ENCODE peak calls at places on chromosome 3, in nine cellular contexts. W is GM06990, S is adrenal gland, Y is Panc1, F is NB4, D is fibroblast of lung, P is IMR-90, R is neural progenitor cell, N is cardiac muscle cell. T is an unnamed sample.

GRCh38 chr3:129560931-129561594 is 18.1 kb downstream of the H1-8 start:
- DNase-seq in S (peak; percentile 83), W (no peak), R (no peak), D (peak; percentile 93), P (peak; percentile 76), F (peak; percentile 41), N (peak; percentile 93), Y (no peak), T (peak; percentile 79)

GRCh38 chr3:185270262-185270955 is 16.6 kb upstream of the EHHADH start:
- DNase-seq in N (peak; percentile 45), D (peak; percentile 10), W (no peak), Y (no peak), P (peak; percentile 31), R (peak; percentile 64), F (peak; percentile 65), S (no peak), T (peak; percentile 24)

GRCh38 chr3:119582178-119582577 is 2.9 kb downstream of the ADPRH start:
- DNase-seq in N (no peak), F (no peak), S (no peak), Y (no peak), D (no peak), W (no peak), R (no peak), P (peak; percentile 43), T (peak; percentile 21)

GRCh38 chr3:188664795-188665194 is 507.0 kb upstream of the TPRG1 start:
- DNase-seq in W (no peak), F (peak; percentile 38), D (peak; percentile 19), P (no peak), S (no peak), R (peak; percentile 47), N (peak; percentile 32), Y (peak; percentile 13), T (peak; percentile 45)

GRCh38 chr3:15171096-15171495 is 35.0 kb upstream of the CAPN7 start:
- DNase-seq in R (no peak), N (peak; percentile 37), S (no peak), W (no peak), P (no peak), F (no peak), D (no peak), Y (no peak), T (no peak)

GRCh38 chr3:26623409-26624208 is 1.0 kb downstream of the LRRC3B start:
- DNase-seq in D (no peak), W (no peak), R (peak; percentile 65), S (no peak), N (no peak), Y (no peak), F (no peak), P (no peak), T (no peak)

GRCh38 chr3:125634346-125634964 is 39.2 kb upstream of the OSBPL11 start:
- DNase-seq in R (no peak), S (no peak), W (no peak), N (no peak), Y (no peak), P (no peak), D (no peak), F (peak; percentile 82), T (no peak)

GRCh38 chr3:37729119-37729518 is 132.6 kb upstream of the CTDSPL start:
- DNase-seq in F (no peak), R (no peak), D (peak; percentile 37), P (peak; percentile 18), Y (no peak), S (no peak), W (no peak), N (peak; percentile 20), T (peak; percentile 87)

GRCh38 chr3:149765762-149766334 is 13.6 kb upstream of the COMMD2 start:
- DNase-seq in P (peak; percentile 67), R (peak; percentile 27), N (peak; percentile 61), D (peak; percentile 67), W (no peak), S (no peak), F (peak; percentile 39), Y (no peak), T (peak; percentile 47)

GRCh38 chr3:194908972-194909371 is 223.3 kb downstream of the FAM43A start:
- DNase-seq in S (no peak), P (no peak), Y (no peak), R (no peak), F (no peak), N (peak; percentile 18), D (no peak), W (no peak), T (no peak)

GRCh38 chr3:96796101-96796500 is 18.3 kb upstream of the EPHA6 start:
- DNase-seq in N (no peak), W (no peak), F (no peak), D (no peak), Y (no peak), R (no peak), P (no peak), S (no peak), T (no peak)

GRCh38 chr3:64763980-64764379 is 76.2 kb upstream of the ADAMTS9 start:
- DNase-seq in N (no peak), Y (no peak), D (no peak), R (no peak), P (no peak), W (no peak), F (no peak), S (no peak), T (no peak)

GRCh38 chr3:113273011-113273410 is 61.7 kb downstream of the BOC start:
- DNase-seq in F (no peak), Y (no peak), P (no peak), N (no peak), S (no peak), D (no peak), R (no peak), W (no peak), T (no peak)

GRCh38 chr3:111311126-111311525 is 230.9 kb upstream of the CD96 start:
- DNase-seq in Y (no peak), W (no peak), P (no peak), N (no peak), F (no peak), D (no peak), R (no peak), S (no peak), T (no peak)

GRCh38 chr3:30649572-30650310 is 43.3 kb downstream of the TGFBR2 start:
- DNase-seq in P (peak; percentile 88), W (no peak), R (no peak), Y (no peak), N (peak; percentile 65), D (peak; percentile 78), S (peak; percentile 37), F (peak; percentile 90), T (no peak)

GRCh38 chr3:63597019-63597418 is 55.5 kb upstream of the SNTN start:
- DNase-seq in F (no peak), W (no peak), S (no peak), R (no peak), P (no peak), N (no peak), Y (no peak), D (no peak), T (no peak)
- TF ChIP-seq CTCF in F (no peak), W (no peak), S (no peak), R (no peak), P (no peak), N (no peak), Y (no peak), D (no peak), T (no peak)

GRCh38 chr3:148150141-148150540 is 547.6 kb upstream of the AGTR1 start:
- DNase-seq in W (no peak), N (no peak), Y (no peak), S (no peak), P (no peak), F (no peak), R (no peak), D (no peak), T (no peak)
- H3K4me3 ChIP-seq in W (no peak overlapping the region), N (no peak overlapping the region), Y (no peak overlapping the region), S (no peak overlapping the region), P (no peak overlapping the region), F (no peak overlapping the region), R (no peak overlapping the region), D (no peak overlapping the region), T (no peak overlapping the region)

GRCh38 chr3:27728195-27729087 is 6.3 kb upstream of the EOMES start:
- DNase-seq in D (no peak), Y (no peak), N (no peak), W (no peak), P (no peak), S (no peak), F (peak; percentile 14), R (peak; percentile 91), T (no peak)
- TF ChIP-seq CTCF in D (no peak), Y (no peak), N (no peak), W (peak; percentile 25), P (peak; percentile 2), S (no peak), F (no peak), R (peak; percentile 52), T (peak; percentile 13)

GRCh38 chr3:69607466-69608035 is 131.7 kb upstream of the MITF start:
- DNase-seq in R (no peak), N (no peak), F (no peak), P (no peak), W (no peak), Y (no peak), D (no peak), S (no peak), T (no peak)
- H3K4me3 ChIP-seq in R (no peak overlapping the region), N (no peak overlapping the region), F (no peak overlapping the region), P (no peak overlapping the region), W (no peak overlapping the region), Y (no peak overlapping the region), D (no peak overlapping the region), S (no peak overlapping the region), T (no peak overlapping the region)

GRCh38 chr3:59313365-59313764 is 263.5 kb upstream of the CFAP20DC start:
- DNase-seq in R (peak; percentile 68), F (peak; percentile 14), D (peak; percentile 40), S (peak; percentile 63), Y (peak; percentile 2), N (peak; percentile 63), P (peak; percentile 13), W (peak; percentile 52), T (peak; percentile 62)

GRCh38 chr3:59308001-59308400 is 258.2 kb upstream of the CFAP20DC start:
- DNase-seq in S (no peak), D (no peak), W (no peak), P (no peak), R (no peak), F (no peak), Y (no peak), N (no peak), T (no peak)

GRCh38 chr3:59306436-59306835 is 256.6 kb upstream of the CFAP20DC start:
- DNase-seq in Y (no peak), F (no peak), D (no peak), P (no peak), R (no peak), W (no peak), S (no peak), N (no peak), T (no peak)

GRCh38 chr3:59310736-59311135 is 260.9 kb upstream of the CFAP20DC start:
- DNase-seq in F (no peak), R (no peak), S (no peak), N (no peak), D (no peak), Y (no peak), P (no peak), W (no peak), T (no peak)

DNA sequence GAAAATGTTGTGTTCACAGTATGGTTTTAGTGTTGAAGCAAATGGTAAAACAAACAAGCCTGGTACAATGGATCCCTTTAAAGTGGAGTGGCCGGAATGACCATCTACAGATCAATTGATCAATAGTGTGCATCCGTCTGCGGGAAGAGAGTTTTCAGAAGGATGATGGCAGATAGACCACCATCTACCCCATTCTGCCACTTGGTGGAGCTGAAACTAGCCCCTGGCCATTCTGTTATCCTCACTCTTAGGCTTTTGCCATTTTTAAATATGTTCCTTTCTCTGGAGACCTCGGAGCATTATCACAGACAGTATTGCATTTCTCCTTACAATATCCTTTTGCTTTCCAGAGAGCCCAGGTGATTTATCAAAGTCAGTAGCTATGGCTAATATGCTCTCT is 258.9 kb upstream of the CFAP20DC start:
- DNase-seq in R (peak; percentile 33), Y (no peak), W (no peak), N (no peak), P (no peak), S (no peak), F (peak; percentile 1), D (no peak), T (no peak)
- TF ChIP-seq CTCF in R (peak; percentile 51), Y (no peak), W (no peak), N (peak; percentile 3), P (no peak), S (no peak), F (peak; percentile 9), D (no peak), T (peak; percentile 25)

T was measured in fibroblast of mammary gland.